ENCODE peak calls at places on chromosomes 12 and 14, in four cellular contexts. A is naive thymus-derived CD4-positive, alpha-beta T cell; X is left ventricle myocardium inferior; J is upper lobe of right lung. E is an unnamed sample. For H3K4me1, the result is how much of the 10 kb centered on the place peaks cover.

GRCh38 chr12:68630050-68630449 is 19.4 kb downstream of the RAP1B start:
- DNase-seq in X (no peak), J (no peak), A (no peak), E (no peak)

GRCh38 chr12:5013206-5013830 is 30.4 kb upstream of the KCNA5 start:
- DNase-seq in X (no peak), A (no peak), J (no peak), E (no peak)

GRCh38 chr12:46218509-46219095 is 50.2 kb downstream of the SLC38A1 start:
- DNase-seq in X (no peak), A (no peak), J (no peak), E (no peak)

GRCh38 chr12:76633415-76633814 is 73.8 kb upstream of the OSBPL8 start:
- DNase-seq in J (no peak), X (no peak), A (no peak), E (no peak)

GRCh38 chr12:27506645-27507189 is 17.3 kb upstream of the PPFIBP1 start:
- DNase-seq in J (no peak), X (peak), A (no peak), E (no peak)

GRCh38 chr14:54472291-54472690 is 16.5 kb downstream of the GMFB start:
- DNase-seq in A (no peak), J (no peak), X (no peak), E (no peak)

GRCh38 chr14:81551471-81551870 is 17.8 kb upstream of the SEL1L start:
- DNase-seq in J (no peak), X (no peak), A (no peak), E (no peak)

GRCh38 chr14:94770251-94770749 is 387 bp upstream of the GSC start:
- DNase-seq in X (no peak), J (no peak), A (no peak), E (no peak)

GRCh38 chr14:73240816-73241480 is 3.6 kb downstream of the PAPLN start:
- DNase-seq in J (no peak), X (no peak), A (no peak), E (no peak)

GRCh38 chr12:70543444-70543843 is 93.8 kb downstream of the PTPRB start:
- DNase-seq in J (no peak), A (no peak), X (no peak), E (no peak)

GRCh38 chr12:110733089-110733715 is 9.5 kb downstream of the PPP1CC start:
- DNase-seq in X (no peak), J (no peak), A (no peak), E (no peak)

GRCh38 chr12:117596968-117597367 is 235.5 kb upstream of the NOS1 start:
- DNase-seq in A (no peak), X (no peak), J (no peak), E (no peak)

GRCh38 chr12:85016423-85016822 is 19.7 kb downstream of the TSPAN19 start:
- DNase-seq in X (no peak), A (no peak), J (no peak), E (no peak)

GRCh38 chr12:49623142-49623899 is at the start of gene PRPF40B:
- DNase-seq in J (peak), X (peak), A (peak), E (peak)

GRCh38 chr12:15534870-15535269 is 212.6 kb downstream of the PTPRO start:
- DNase-seq in J (no peak), X (no peak), A (no peak), E (no peak)

GRCh38 chr12:11347810-11348209 is 37.6 kb upstream of the PRB4 start:
- DNase-seq in J (no peak), A (no peak), X (no peak), E (no peak)

GRCh38 chr12:128817115-128818015 is 6.4 kb downstream of the SLC15A4 start:
- DNase-seq in A (no peak), J (no peak), X (peak), E (no peak)

GRCh38 chr12:120041386-120042231 is 52.6 kb downstream of the BICDL1 start:
- DNase-seq in J (no peak), X (no peak), A (no peak), E (no peak)

GRCh38 chr12:93186131-93186530 is 191.6 kb upstream of the NUDT4 start:
- DNase-seq in J (no peak), A (no peak), X (no peak), E (no peak)

DNA sequence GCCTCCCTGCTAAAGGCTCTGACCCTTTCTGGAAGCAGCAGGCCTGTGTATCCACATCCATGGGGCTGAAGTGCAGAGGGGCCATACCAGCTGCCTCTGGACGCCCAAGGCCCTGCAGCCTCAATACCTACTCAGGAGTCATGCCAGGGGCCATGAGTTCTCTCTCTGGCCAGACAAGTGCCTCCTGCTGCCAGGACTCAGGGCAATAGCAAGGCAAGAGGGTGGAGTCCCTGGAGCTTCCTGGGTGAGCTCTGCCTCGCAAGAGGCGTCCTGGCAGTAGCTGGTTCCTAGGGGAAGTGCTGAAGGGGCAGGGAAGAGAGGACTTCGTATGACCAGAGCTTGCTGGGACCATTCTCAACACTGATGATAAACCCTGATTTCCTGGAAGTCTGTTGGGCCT is 10.9 kb upstream of the ENDOU start:
- DNase-seq in X (no peak), J (no peak), A (no peak), E (no peak)
- H3K4me1 ChIP-seq in X (half or more), J (half or more), A (under half), E (under half)

DNA sequence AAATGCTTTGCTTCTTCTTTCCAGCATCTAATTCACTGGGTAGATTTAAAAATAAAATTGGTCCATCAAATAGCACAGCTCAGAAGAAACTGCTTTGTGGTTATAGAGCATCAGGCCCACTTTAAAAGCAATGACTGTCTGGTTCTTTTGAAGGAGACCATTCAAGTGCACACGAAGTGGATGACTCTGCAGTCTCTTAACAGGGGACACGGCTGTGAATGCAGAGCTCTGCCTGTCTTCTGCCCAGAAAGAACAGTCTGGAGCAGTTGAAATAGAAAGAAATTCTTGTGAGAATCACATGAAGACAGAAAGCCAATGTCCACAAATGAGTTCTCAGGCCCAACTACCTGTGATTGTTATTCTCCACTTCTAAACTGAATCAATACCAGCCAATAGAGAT is 138.7 kb upstream of the PLEKHA5 start:
- DNase-seq in J (no peak), X (no peak), A (no peak), E (no peak)
- H3K27ac ChIP-seq in J (no peak), X (no peak), A (no peak), E (no peak)

GRCh38 chr14:59330455-59330854 is 134.7 kb downstream of the GPR135 start:
- DNase-seq in X (no peak), A (no peak), J (no peak), E (no peak)

GRCh38 chr14:59331217-59331616 is 134.0 kb downstream of the GPR135 start:
- DNase-seq in J (no peak), X (no peak), A (no peak), E (no peak)

GRCh38 chr14:59332727-59333126 is 132.5 kb downstream of the GPR135 start:
- DNase-seq in A (no peak), X (no peak), J (no peak), E (no peak)

GRCh38 chr14:59333668-59334067 is 131.5 kb downstream of the GPR135 start:
- DNase-seq in A (no peak), J (no peak), X (no peak), E (no peak)

DNA sequence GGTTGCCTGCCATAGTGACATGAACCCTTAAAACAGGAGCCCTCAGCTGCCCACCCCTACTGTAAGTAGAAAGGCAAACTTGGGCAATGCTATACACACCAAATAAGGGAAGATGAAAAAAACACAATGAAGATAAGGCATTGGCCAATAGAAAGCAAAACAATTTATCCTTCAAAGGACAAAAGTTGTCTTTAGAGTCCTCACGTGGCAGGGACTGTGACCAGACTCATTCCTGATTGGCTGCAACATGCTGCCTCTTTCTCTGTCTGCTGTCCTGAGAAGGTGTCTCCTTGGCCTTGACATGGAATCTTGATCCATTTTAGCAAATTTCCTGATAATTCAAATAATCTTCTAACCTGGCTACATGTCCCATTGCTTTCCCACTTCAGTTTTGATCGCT is 131.9 kb downstream of the GPR135 start:
- DNase-seq in X (no peak), J (no peak), A (no peak), E (no peak)
- H3K4me1 ChIP-seq in X (half or more), J (under half), A (under half), E (under half)

DNA sequence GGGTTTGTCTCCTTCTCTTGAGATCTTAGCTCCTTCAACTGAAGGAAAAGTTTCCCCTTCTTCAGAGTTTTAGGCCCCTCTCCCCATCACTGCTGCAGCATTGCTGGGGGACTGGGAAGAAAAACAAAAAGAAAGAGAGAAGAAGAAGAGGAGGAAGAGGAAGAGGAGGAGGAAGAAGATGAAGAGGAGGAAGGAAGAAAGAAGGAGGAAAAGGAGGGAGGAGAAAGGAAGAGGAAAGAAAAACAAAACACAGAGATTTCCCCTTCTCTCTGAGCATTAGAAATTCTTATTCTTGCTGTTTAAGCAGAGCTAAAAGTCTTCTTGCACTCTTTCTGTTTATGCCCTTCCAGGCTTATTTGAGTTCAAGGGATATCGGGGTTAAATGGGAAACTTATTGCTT is 219.8 kb upstream of the AMIGO2 start:
- DNase-seq in X (no peak), A (no peak), J (no peak), E (no peak)
- H3K27ac ChIP-seq in X (no peak), A (peak), J (no peak), E (no peak)

GRCh38 chr12:123065666-123066457 is 85.0 kb downstream of the PITPNM2 start:
- DNase-seq in X (no peak), A (no peak), J (no peak), E (no peak)
- H3K4me1 ChIP-seq in X (half or more), A (under half), J (half or more), E (under half)

DNA sequence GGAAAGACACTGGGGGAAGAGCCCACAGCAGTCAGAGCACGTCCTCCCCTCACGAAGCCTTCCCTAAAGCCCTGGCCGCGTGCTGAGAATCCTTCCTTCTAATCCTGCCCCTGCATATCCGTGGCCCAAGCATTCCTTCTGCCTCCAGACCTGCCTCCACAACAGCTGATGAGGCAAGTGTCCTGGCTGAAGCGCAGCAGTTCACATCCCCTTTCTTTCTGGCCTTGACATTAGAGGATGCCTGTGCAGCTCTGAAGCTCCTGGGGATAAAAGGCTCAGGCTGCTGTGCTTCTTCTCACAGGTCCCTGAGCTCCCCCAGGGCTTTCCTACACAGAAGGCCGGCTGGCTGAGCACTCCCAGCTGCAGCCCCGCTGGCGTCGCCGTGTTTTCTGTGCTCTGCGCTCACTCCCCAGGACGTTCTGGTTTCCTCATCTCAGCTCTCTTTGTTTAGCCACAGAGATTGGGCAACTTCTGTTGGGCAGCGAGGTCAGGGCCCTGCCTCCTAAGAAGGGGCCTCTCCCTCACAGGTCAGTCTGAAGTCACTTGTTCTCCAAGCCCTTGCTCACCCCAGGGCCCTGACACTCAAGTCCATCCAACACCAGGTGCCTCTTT is 45.8 kb downstream of the NINJ2 start:
- DNase-seq in A (no peak), J (peak), X (peak), E (no peak)
- H3K27ac ChIP-seq in A (no peak), J (peak), X (peak), E (no peak)

DNA sequence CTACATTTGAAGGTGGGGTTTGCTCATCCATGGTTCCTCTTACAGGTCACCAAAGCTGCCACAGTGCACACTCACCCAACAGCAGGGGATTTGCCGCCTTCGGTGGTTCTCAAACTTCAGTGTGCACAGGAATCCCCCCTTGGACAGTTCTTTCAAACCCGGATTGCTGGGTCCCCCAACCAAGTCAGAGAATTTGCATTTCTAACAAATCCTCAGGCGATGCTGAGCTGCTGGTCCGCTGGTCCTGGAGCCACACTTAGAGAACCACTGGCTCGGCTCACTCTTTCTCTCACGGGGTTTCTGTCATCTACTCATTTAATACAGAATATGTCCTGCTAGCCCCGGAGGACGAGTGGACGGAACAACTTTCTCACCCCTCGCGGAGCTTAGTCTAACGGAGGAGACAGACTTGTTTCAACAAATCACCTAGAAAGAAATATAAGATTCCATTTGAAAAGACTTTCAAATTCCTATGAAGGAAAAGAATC is 24.1 kb upstream of the ZFP36L1 start:
- DNase-seq in J (no peak), X (no peak), A (no peak), E (no peak)
- H3K4me1 ChIP-seq in J (under half), X (under half), A (half or more), E (half or more)

DNA sequence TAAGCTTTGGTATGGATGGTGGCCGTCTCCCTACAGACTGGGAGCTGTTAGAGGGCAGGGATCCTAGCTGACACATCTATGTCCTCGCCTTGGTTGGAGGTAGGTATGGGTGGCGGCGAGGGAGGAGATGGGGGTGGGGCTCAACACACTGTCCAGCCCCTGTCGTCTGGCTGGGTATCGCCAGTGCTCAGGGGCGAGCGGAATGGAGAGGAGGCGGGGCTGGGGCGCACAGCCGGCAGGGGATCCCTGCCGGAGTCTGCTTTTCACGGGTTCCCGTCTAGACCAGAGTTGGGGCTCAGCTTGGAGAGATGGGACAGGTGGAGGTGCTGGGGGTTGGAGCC is 16.1 kb downstream of the TAMALIN start:
- DNase-seq in A (no peak), J (no peak), X (no peak), E (no peak)
- H3K27ac ChIP-seq in A (peak), J (peak), X (peak), E (no peak)

DNA sequence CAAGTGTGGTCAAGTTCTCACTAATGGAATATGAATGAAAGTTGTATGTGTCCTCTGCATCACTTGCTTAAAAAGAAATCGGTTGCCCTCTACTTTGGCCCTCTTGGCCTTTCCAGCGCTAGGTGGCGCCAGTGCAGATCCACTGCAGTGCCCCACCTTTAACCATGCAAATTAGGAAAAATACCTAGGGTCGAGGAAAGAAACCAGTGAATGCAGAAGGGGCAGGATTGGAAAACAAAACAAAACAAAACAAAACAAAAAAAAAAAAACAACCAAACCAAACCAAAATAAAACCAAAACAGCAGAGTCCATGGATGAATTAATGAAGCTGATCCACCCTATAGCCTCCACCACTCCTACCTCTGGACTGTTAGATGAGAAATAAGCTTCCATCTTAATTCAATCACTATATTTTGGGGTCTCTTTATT is 12.9 kb upstream of the NEMF start:
- DNase-seq in J (peak), A (peak), X (peak), E (peak)
- H3K4me1 ChIP-seq in J (under half), A (under half), X (half or more), E (half or more)